ENCODE peak calls at places on chromosomes 5 and 9, in nine cellular contexts. O, S, V, W, I, L, Y, Q and R are unnamed samples.

GRCh38 chr9:11962327-11962726 is 730.9 kb upstream of the TYRP1 start:
- DNase-seq in O (no peak), S (no peak), V (no peak), W (no peak), I (no peak), L (no peak), Y (no peak), Q (no peak), R (no peak)

GRCh38 chr5:138445547-138446271 is 6.9 kb downstream of the REEP2 start:
- DNase-seq in O (no peak), S (peak), V (no peak), W (no peak), I (no peak), L (no peak), Y (no peak), Q (no peak), R (no peak)

GRCh38 chr5:92002875-92003274 is 619.8 kb upstream of the ARRDC3 start:
- DNase-seq in O (no peak), S (no peak), V (no peak), W (no peak), I (no peak), L (no peak), Y (no peak), Q (no peak), R (no peak)

GRCh38 chr5:176901260-176902101 is 2.3 kb upstream of the HK3 start:
- DNase-seq in O (no peak), S (no peak), V (no peak), W (no peak), I (no peak), L (no peak), Y (no peak), Q (no peak), R (peak)

GRCh38 chr5:148950892-148951291 is 112.0 kb downstream of the SH3TC2 start:
- DNase-seq in O (no peak), S (no peak), V (no peak), W (no peak), I (no peak), L (no peak), Y (no peak), Q (no peak), R (no peak)

GRCh38 chr9:13845460-13845859 is 468.5 kb downstream of the NFIB start:
- DNase-seq in O (no peak), S (no peak), V (no peak), W (no peak), I (no peak), L (no peak), Y (no peak), Q (no peak), R (no peak)

GRCh38 chr5:92836861-92837755 is 743.9 kb downstream of the NR2F1-AS1 start:
- DNase-seq in O (no peak), S (no peak), V (no peak), W (no peak), I (no peak), L (no peak), Y (no peak), Q (no peak), R (no peak)

GRCh38 chr9:136687721-136688223 is 515 bp upstream of the AGPAT2 start:
- DNase-seq in O (no peak), S (no peak), V (no peak), W (no peak), I (peak), L (no peak), Y (no peak), Q (peak), R (no peak)

GRCh38 chr5:66653380-66653779 is 57.2 kb downstream of the MAST4 start:
- DNase-seq in O (no peak), S (no peak), V (no peak), W (no peak), I (no peak), L (no peak), Y (no peak), Q (no peak), R (no peak)

GRCh38 chr9:9791621-9792020 is 821.2 kb downstream of the PTPRD start:
- DNase-seq in O (no peak), S (no peak), V (no peak), W (no peak), I (no peak), L (no peak), Y (no peak), Q (no peak), R (no peak)

GRCh38 chr5:79689541-79690466 is at the start of gene CMYA5:
- DNase-seq in O (no peak), S (peak), V (no peak), W (no peak), I (no peak), L (no peak), Y (no peak), Q (no peak), R (peak)

GRCh38 chr5:137220523-137220927 is 278.6 kb downstream of the SPOCK1 start:
- DNase-seq in O (peak), S (no peak), V (no peak), W (peak), I (peak), L (no peak), Y (no peak), Q (no peak), R (no peak)

GRCh38 chr5:127492854-127493738 is 24.3 kb upstream of the PRRC1 start:
- DNase-seq in O (peak), S (no peak), V (no peak), W (no peak), I (peak), L (no peak), Y (no peak), Q (no peak), R (no peak)

GRCh38 chr5:50415912-50416311 is 25.2 kb downstream of the EMB start:
- DNase-seq in O (no peak), S (no peak), V (no peak), W (no peak), I (peak), L (no peak), Y (peak), Q (no peak), R (no peak)

GRCh38 chr9:134215709-134216448 is 51.5 kb upstream of the RNU6ATAC start:
- DNase-seq in O (no peak), S (no peak), V (no peak), W (no peak), I (no peak), L (no peak), Y (no peak), Q (no peak), R (no peak)

GRCh38 chr5:149320791-149321330 is 24.4 kb upstream of the GRPEL2 start:
- DNase-seq in O (peak), S (peak), V (no peak), W (no peak), I (no peak), L (no peak), Y (no peak), Q (peak), R (peak)

GRCh38 chr9:122220673-122221222 is 8.0 kb downstream of the LHX6 start:
- DNase-seq in O (no peak), S (no peak), V (no peak), W (no peak), I (no peak), L (no peak), Y (no peak), Q (no peak), R (no peak)

GRCh38 chr5:27548415-27548814 is 510.0 kb upstream of the CDH9 start:
- DNase-seq in O (no peak), S (no peak), V (no peak), W (no peak), I (no peak), L (no peak), Y (no peak), Q (no peak), R (no peak)

GRCh38 chr5:158139161-158139560 is 280.2 kb upstream of the CLINT1 start:
- DNase-seq in O (no peak), S (no peak), V (no peak), W (no peak), I (no peak), L (no peak), Y (no peak), Q (no peak), R (no peak)

GRCh38 chr5:180343846-180344327 is 9.2 kb downstream of the GFPT2 start:
- DNase-seq in O (no peak), S (peak), V (no peak), W (no peak), I (no peak), L (no peak), Y (no peak), Q (no peak), R (no peak)

GRCh38 chr5:157175071-157175612 is 5.5 kb upstream of the ITK start:
- DNase-seq in O (no peak), S (no peak), V (no peak), W (no peak), I (no peak), L (no peak), Y (no peak), Q (no peak), R (no peak)

GRCh38 chr5:168946363-168946762 is 354.6 kb downstream of the SLIT3 start:
- DNase-seq in O (no peak), S (no peak), V (no peak), W (no peak), I (no peak), L (no peak), Y (no peak), Q (peak), R (no peak)